ENCODE peak calls at places on chromosome 1, in six cellular contexts. O, Z, L, B, Y and S are unnamed samples.
A peak's percentile ranks its signal among the peaks of the same experiment; 100 is the strongest.

GRCh38 chr1:218568962-218569530 is 223.9 kb downstream of the TGFB2 start:
- DNase-seq in Y (no peak), Z (no peak), O (no peak), L (no peak), B (no peak), S (no peak)

GRCh38 chr1:89085781-89086180 is 20.8 kb upstream of the GBP1 start:
- DNase-seq in B (no peak), O (peak; percentile 74), Z (peak; percentile 42), Y (no peak), L (no peak), S (peak; percentile 52)

GRCh38 chr1:38009088-38009840 is 3.3 kb upstream of the UTP11 start:
- DNase-seq in Y (peak; percentile 39), O (no peak), Z (peak; percentile 51), B (no peak), L (no peak), S (no peak)

GRCh38 chr1:206029484-206029883 is 5.8 kb upstream of the CTSE start:
- DNase-seq in O (no peak), Z (no peak), B (peak; percentile 20), L (no peak), Y (no peak), S (no peak)

GRCh38 chr1:243267346-243268283 is 11.8 kb downstream of the SDCCAG8 start:
- DNase-seq in B (no peak), Y (peak; percentile 5), L (no peak), O (peak; percentile 66), Z (no peak), S (no peak)

GRCh38 chr1:94798054-94798453 is 22.1 kb upstream of the SLC44A3 start:
- DNase-seq in L (no peak), B (no peak), O (no peak), Y (no peak), Z (no peak), S (peak; percentile 48)

GRCh38 chr1:210291786-210292275 is 36.9 kb upstream of the HHAT start:
- DNase-seq in L (no peak), Z (no peak), O (no peak), B (peak; percentile 61), Y (no peak), S (no peak)

GRCh38 chr1:234599617-234600417 is 10.2 kb downstream of the IRF2BP2 start:
- DNase-seq in B (no peak), Z (peak; percentile 85), O (peak; percentile 89), L (peak; percentile 34), Y (peak; percentile 96), S (peak; percentile 85)

GRCh38 chr1:107664882-107665871 is 299.8 kb downstream of the VAV3 start:
- DNase-seq in Z (no peak), L (no peak), B (no peak), Y (no peak), O (no peak), S (no peak)

GRCh38 chr1:44327679-44328491 is 27.2 kb downstream of the ERI3 start:
- DNase-seq in B (peak; percentile 100), Y (no peak), O (peak; percentile 98), Z (no peak), L (no peak), S (peak; percentile 86)

GRCh38 chr1:180953291-180953747 is 40.6 kb downstream of the KIAA1614 start:
- DNase-seq in B (no peak), L (no peak), Z (no peak), Y (no peak), O (peak; percentile 61), S (no peak)

GRCh38 chr1:194975913-194976312 is 1632.3 kb downstream of the KCNT2 start:
- DNase-seq in Z (no peak), O (peak; percentile 32), B (no peak), L (no peak), Y (no peak), S (no peak)

GRCh38 chr1:158203693-158204457 is 23.2 kb downstream of the CD1D start:
- DNase-seq in L (no peak), B (peak; percentile 20), Z (peak; percentile 19), O (peak; percentile 70), Y (peak; percentile 76), S (peak; percentile 49)

GRCh38 chr1:64246294-64246917 is 43.0 kb downstream of the UBE2U start:
- DNase-seq in L (no peak), Y (peak; percentile 55), O (peak; percentile 64), B (no peak), Z (peak; percentile 15), S (peak; percentile 25)

GRCh38 chr1:235945775-235946565 is 79.3 kb upstream of the LYST start:
- DNase-seq in B (no peak), L (no peak), Z (peak; percentile 14), O (no peak), Y (no peak), S (peak; percentile 79)